ENCODE peak calls at places on chromosomes 16 and 17, in five cellular contexts. Z is fibroblast of pulmonary artery; P is type B pancreatic cell; S is GM23338; R is stimulated activated CD8-positive, alpha-beta memory T cell treated with anti-CD3 and anti-CD28 coated beads, Interleukin-15, amount 100 ng/mL, for 24 hours. N is an unnamed sample.

GRCh38 chr16:63922563-63922962 is 1199.3 kb downstream of the CDH11 start:
- DNase-seq in Z (no peak), P (no peak), S (no peak), R (no peak), N (no peak)

GRCh38 chr16:3780570-3780969 is 63.2 kb upstream of the TRAP1 start:
- DNase-seq in Z (peak; percentile 28), P (no peak), S (no peak), R (no peak), N (peak; percentile 22)

GRCh38 chr17:73028311-73028755 is 64.2 kb downstream of the SLC39A11 start:
- DNase-seq in Z (peak; percentile 80), P (no peak), S (no peak), R (no peak), N (no peak)

GRCh38 chr16:27424772-27425498 is 23.0 kb downstream of the IL21R start:
- DNase-seq in Z (no peak), P (peak; percentile 39), S (no peak), R (no peak), N (no peak)

GRCh38 chr16:595942-596735 is 6.3 kb downstream of the RAB40C start:
- DNase-seq in Z (no peak), P (no peak), S (no peak), R (no peak), N (peak; percentile 64)

GRCh38 chr17:4980644-4981216 is 6.7 kb downstream of the CAMTA2 start:
- DNase-seq in Z (peak; percentile 71), P (no peak), S (peak; percentile 95), R (no peak), N (no peak)

GRCh38 chr17:18246880-18247612 is 11.5 kb downstream of the FLII start:
- DNase-seq in Z (peak; percentile 31), P (no peak), S (peak; percentile 97), R (no peak), N (peak; percentile 86)

GRCh38 chr17:3918372-3919122 is 2.3 kb upstream of the P2RX1 start:
- DNase-seq in Z (no peak), P (no peak), S (no peak), R (no peak), N (no peak)

GRCh38 chr17:57365420-57365819 is 109.1 kb downstream of the MSI2 start:
- DNase-seq in Z (peak; percentile 58), P (no peak), S (no peak), R (no peak), N (no peak)

GRCh38 chr17:64687376-64687775 is 25.3 kb upstream of the SMURF2 start:
- DNase-seq in Z (no peak), P (no peak), S (no peak), R (no peak), N (no peak)

GRCh38 chr16:28136751-28137434 is 73.4 kb upstream of the GSG1L start:
- DNase-seq in Z (peak; percentile 25), P (no peak), S (no peak), R (no peak), N (no peak)

GRCh38 chr17:59487161-59487873 is 78.1 kb upstream of the DHX40 start:
- DNase-seq in Z (no peak), P (peak; percentile 8), S (no peak), R (no peak), N (no peak)

GRCh38 chr16:10511829-10512228 is 68.6 kb downstream of the EMP2 start:
- DNase-seq in Z (no peak), P (no peak), S (no peak), R (no peak), N (peak; percentile 49)

GRCh38 chr17:3582921-3583320 is 25.3 kb upstream of the TRPV3 start:
- DNase-seq in Z (no peak), P (no peak), S (no peak), R (no peak), N (no peak)

GRCh38 chr16:20910781-20911321 is 10.3 kb downstream of the LYRM1 start:
- DNase-seq in Z (peak; percentile 94), P (no peak), S (no peak), R (no peak), N (peak; percentile 96)

GRCh38 chr16:52068447-52069074 is 478.4 kb downstream of the TOX3 start:
- DNase-seq in Z (peak; percentile 25), P (no peak), S (peak; percentile 73), R (no peak), N (peak; percentile 10)

GRCh38 chr17:50883850-50884291 is 17.7 kb upstream of the TOB1 start:
- DNase-seq in Z (no peak), P (no peak), S (no peak), R (no peak), N (no peak)

GRCh38 chr17:39270923-39271322 is 45.2 kb upstream of the STAC2 start:
- DNase-seq in Z (peak; percentile 74), P (no peak), S (peak; percentile 32), R (no peak), N (peak; percentile 2)